ENCODE peak calls at places on chromosomes 7 and 10, in four cellular contexts. I is cardiac muscle cell, L is OCI-LY7, U is Calu3. R is an unnamed sample.

GRCh38 chr7:69147631-69148030 is 450.6 kb upstream of the AUTS2 start:
- DNase-seq in L (no peak), U (no peak), I (peak; percentile 23), R (no peak)

GRCh38 chr10:82796510-82796909 is 921.5 kb downstream of the NRG3 start:
- DNase-seq in L (peak; percentile 4), I (peak; percentile 36), U (no peak), R (no peak)

GRCh38 chr7:141358376-141358775 is 192.8 kb upstream of the AGK start:
- DNase-seq in L (no peak), U (no peak), I (no peak), R (no peak)

GRCh38 chr7:47588704-47589225 is 6.9 kb upstream of the TNS3 start:
- DNase-seq in U (peak; percentile 42), L (no peak), I (no peak), R (peak; percentile 59)

GRCh38 chr10:67079126-67079525 is 153.3 kb downstream of the LRRTM3 start:
- DNase-seq in U (no peak), L (no peak), I (peak; percentile 10), R (no peak)

GRCh38 chr7:72309476-72309875 is 102.7 kb downstream of the CALN1 start:
- DNase-seq in L (no peak), I (no peak), U (no peak), R (no peak)

GRCh38 chr10:60125928-60126327 is 219.6 kb upstream of the CCDC6 start:
- DNase-seq in I (no peak), U (no peak), L (no peak), R (no peak)

GRCh38 chr7:132877578-132877977 is 204.3 kb downstream of the CHCHD3 start:
- DNase-seq in L (no peak), U (no peak), I (no peak), R (no peak)

GRCh38 chr10:126158537-126158936 is 229.7 kb downstream of the ADAM12 start:
- DNase-seq in U (no peak), L (no peak), I (no peak), R (no peak)

GRCh38 chr10:111998728-111999127 is 184.8 kb downstream of the GPAM start:
- DNase-seq in I (no peak), U (no peak), L (no peak), R (no peak)

GRCh38 chr10:76881477-76882220 is 756.0 kb downstream of the KCNMA1 start:
- DNase-seq in L (no peak), I (no peak), U (no peak), R (peak; percentile 21)

GRCh38 chr10:122499491-122499941 is 38.2 kb downstream of the HTRA1 start:
- DNase-seq in L (no peak), U (no peak), I (no peak), R (no peak)

GRCh38 chr7:55365103-55365679 is at the start of gene LANCL2:
- DNase-seq in L (no peak), U (no peak), I (peak; percentile 71), R (no peak)

DNA sequence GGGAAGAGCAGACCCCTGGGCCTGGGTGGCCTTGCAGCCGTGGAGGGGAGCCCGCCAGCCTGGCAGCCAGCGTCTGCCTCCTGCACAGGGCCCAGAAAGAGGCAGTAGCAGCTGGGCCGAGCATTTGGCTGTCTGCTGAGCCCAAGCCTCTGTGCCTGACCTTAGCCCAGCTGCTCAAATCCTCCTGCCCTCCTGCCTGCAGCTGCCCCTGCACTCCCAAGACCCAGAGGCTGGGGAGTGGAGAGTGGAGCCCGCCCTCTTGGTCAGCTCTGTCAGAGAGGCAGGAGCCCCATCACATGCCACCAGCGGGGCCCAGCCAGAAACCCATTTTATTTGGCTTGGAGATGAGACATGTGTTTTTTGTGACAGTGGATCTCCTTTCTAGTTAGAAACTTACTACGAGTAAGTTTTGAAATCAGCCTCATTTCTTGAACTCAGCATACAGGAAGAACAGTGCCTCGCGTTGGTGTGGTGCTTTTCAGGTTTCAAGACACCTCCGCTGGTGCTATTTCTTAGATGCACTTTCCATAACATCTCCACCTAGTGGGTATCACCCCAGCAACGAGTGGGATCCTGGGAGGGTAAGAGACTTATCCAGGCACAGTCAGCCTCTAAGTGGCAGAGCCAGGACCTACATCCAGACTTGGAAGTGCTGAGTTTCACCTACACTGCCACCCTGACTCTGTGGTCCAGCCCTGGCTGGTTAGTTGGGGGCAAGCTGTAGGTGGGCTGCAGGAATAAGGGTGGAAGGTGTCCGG is 477.1 kb downstream of the RPS24 start:
- DNase-seq in I (no peak), U (no peak), L (no peak), R (no peak)
- TF ChIP-seq CTCF in I (no peak), U (no peak), L (no peak), R (no peak)

DNA sequence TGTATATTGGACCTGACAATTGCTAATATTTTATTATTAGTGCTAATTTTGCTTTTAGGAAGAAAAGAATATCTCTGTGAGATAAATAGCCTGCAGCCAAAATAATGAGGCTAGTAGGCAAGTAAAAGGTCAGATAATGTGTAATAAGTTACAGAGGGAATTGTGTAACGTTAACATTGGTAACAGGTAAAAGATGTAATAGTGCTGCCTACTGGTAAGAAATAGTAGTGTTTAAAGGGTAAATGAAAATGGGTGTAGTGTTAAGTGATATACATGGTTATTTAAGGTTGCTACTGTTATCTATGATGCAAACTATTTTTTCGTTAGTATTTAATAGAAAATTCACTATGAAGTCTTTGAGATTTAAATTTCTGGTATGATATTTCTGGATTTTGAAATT is 9.2 kb upstream of the FOXP2 start:
- DNase-seq in I (no peak), U (no peak), L (no peak), R (no peak)
- TF ChIP-seq CTCF in I (peak; percentile 43), U (peak; percentile 55), L (peak; percentile 57), R (peak; percentile 30)

DNA sequence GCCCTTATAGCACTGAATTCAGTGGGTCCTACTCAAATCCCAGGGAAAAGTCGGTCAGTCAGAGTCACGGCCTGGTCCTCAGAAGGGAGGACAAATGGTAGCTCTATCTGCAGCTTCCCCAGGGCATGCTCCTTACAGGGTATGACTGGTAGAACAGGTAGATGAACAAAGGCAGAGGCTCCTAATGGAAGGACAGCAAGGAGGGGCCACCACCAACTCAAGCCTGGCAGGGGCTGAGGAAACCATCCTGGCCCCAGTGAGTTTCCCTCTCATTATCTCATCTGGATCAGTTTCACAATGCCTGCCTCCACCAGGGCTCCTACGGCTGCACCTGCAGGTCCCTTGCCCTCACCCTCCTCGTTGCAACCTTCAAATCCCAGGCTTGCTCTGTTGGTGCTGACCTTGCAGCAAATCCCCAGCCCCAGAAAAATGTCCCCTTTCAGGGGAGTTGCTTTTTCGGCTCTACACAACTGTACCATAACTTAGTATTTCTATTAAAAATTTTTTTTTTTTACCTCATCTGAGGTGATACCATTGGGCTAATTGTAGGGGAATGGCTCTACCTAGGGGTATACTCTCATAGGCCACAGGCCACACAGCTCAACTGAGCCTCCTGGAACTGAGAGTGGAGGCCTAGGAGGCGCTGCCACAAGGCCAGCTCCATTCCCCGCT is 2.4 kb upstream of the MYO1G start:
- DNase-seq in L (no peak), I (no peak), U (no peak), R (no peak)
- TF ChIP-seq CTCF in L (peak; percentile 42), I (no peak), U (no peak), R (no peak)

DNA sequence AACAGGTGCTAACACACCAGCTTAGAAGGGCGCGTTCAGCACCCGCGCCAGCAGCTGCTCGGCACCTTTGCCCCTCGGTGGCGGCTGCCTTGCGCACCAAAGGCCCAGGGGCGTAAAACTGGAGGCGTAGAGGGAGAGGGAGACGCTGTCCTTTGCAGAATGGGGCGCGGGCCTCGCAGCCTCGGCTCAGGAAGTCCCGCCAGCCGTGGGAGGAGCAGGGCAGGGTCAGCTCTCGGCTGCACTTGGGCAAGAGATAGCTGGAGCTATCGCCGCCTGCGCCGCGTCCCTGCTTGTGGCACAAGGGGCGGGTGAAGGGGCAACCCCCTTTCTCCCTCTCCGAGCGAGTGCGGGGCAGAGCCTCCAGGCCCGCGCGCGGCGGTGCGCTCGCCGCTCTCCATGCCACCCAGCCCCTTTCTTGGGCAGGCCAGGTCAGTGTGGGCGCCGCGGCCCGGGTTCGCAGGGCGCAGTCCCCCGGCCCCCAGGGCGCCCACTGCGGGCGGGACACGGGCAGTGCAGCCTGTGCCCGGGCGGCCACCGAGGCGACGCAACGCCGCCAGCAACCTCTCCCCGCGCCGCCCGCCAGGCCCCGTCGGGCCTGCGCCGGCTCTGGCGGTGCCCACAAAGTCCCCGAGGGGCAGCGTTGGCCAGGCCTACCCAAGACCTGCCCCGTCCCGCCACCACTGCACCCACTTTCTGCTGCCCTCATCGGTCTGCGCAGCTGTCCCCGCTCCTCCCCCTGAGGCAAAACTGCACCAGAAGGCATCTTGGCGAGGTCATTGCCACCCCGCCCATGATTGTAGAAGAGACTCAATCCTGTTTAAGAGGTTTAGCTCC is 4.1 kb downstream of the NEUROD6 start:
- DNase-seq in L (no peak), I (peak; percentile 9), U (peak; percentile 78), R (no peak)
- TF ChIP-seq CTCF in L (no peak), I (no peak), U (peak; percentile 88), R (no peak)

DNA sequence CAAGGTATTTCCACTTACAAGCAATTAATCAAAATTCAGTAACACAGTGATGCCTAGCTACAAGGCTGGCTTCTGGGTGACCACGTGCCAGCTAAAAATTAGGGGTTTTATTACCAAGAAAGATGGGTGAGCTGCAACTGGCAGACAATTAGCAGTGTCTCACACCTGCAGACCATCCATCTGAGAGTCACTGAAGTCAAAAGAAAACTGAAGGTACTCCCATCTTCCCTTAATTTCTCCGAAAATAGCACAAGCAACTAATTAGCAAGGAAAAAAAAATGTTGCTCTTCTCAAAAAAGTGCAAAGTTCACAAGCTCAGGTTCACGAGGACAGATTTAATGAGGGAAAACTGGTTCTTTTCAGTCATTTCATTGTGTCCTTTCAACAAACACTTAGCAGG is 28.4 kb downstream of the RSU1 start:
- DNase-seq in L (no peak), I (no peak), U (no peak), R (no peak)
- TF ChIP-seq CTCF in L (no peak), I (no peak), U (no peak), R (no peak)